ENCODE peak calls at places on chromosome 10, in four cellular contexts. B is GM12878, S is HepG2, O is K562. A is an unnamed sample.
A peak's percentile ranks its signal among the peaks of the same experiment; 100 is the strongest.

GRCh38 chr10:86744067-86744725 is 12.2 kb upstream of the BMPR1A start:
- DNase-seq in B (no peak), S (no peak), O (no peak), A (no peak)

GRCh38 chr10:16049050-16049449 is 188.7 kb upstream of the MINDY3 start:
- DNase-seq in B (no peak), S (no peak), O (peak; percentile 2), A (no peak)

GRCh38 chr10:117673208-117673607 is 130.7 kb downstream of the EMX2 start:
- DNase-seq in B (no peak), S (no peak), O (no peak), A (no peak)

GRCh38 chr10:131560166-131560565 is 248.6 kb upstream of the TCERG1L start:
- DNase-seq in B (no peak), S (no peak), O (no peak), A (no peak)

GRCh38 chr10:93438796-93439253 is 43.3 kb downstream of the MYOF start:
- DNase-seq in B (no peak), S (no peak), O (no peak), A (peak; percentile 74)

GRCh38 chr10:128744092-128744491 is 617.9 kb upstream of the MKI67 start:
- DNase-seq in B (no peak), S (no peak), O (no peak), A (no peak)

GRCh38 chr10:67045404-67045803 is 119.6 kb downstream of the LRRTM3 start:
- DNase-seq in B (no peak), S (no peak), O (no peak), A (no peak)

GRCh38 chr10:28215930-28216329 is 86.9 kb downstream of the MPP7 start:
- DNase-seq in B (no peak), S (peak; percentile 23), O (no peak), A (no peak)

GRCh38 chr10:73229567-73229966 is 17.5 kb downstream of the DNAJC9 start:
- DNase-seq in B (no peak), S (no peak), O (no peak), A (no peak)

GRCh38 chr10:12045610-12046009 is 3.0 kb upstream of the UPF2 start:
- DNase-seq in B (no peak), S (no peak), O (no peak), A (no peak)

GRCh38 chr10:12042797-12043651 is at the start of gene UPF2:
- DNase-seq in B (peak; percentile 96), S (peak; percentile 96), O (peak; percentile 99), A (peak; percentile 98)

GRCh38 chr10:12041766-12042408 is 722 bp downstream of the UPF2 start:
- DNase-seq in B (no peak), S (peak; percentile 33), O (peak; percentile 63), A (peak; percentile 13)

GRCh38 chr10:12042409-12042796 is 206 bp downstream of the UPF2 start:
- DNase-seq in B (no peak), S (no peak), O (peak; percentile 54), A (no peak)
- TF ChIP-seq BHLHE40 in B (peak; percentile 2), S (no peak), O (no peak), A (no peak)

DNA sequence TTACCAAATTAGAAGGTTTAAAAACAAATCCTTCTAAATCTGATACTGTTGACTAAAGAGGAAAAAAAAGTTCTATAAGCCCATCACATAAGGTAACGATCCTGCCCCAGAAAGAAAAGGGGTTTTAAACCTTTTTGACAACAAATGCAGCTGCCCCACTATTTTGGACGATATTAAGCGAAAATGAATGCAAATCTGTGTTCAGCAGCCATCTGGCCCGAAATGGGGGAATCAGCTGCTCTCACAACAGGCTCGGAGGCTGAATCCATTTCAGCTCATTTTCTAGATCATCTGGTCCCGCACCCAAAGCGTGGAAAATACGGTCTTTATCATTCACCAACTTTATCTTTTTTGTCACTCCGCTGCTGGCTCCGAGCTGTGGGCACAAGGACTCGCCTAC is 2.3 kb upstream of the EBF3 start:
- DNase-seq in B (no peak), S (no peak), O (no peak), A (no peak)
- TF ChIP-seq SP1 in B (no peak), S (no peak), O (no peak), A (no peak)

DNA sequence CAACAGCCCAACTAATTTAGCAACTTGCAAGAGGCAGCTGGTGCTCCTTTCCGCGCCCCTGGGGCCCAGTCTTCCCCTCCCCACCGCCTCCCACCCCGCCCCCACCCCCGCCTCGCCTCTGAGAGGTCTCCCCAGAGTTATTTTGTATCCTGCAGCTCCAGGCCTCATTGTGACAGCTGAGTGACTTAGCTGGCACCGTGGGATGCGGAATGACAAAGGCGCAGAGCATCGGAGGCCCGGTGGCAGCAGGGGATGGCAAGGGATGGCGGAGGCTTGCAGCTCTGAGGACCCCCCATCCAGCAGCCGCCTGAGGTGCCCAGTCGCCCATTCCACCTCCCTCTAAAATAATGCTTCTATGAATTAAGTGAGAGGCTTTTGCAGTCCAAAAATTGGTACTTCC is 12.5 kb upstream of the KAT6B start:
- DNase-seq in B (no peak), S (no peak), O (no peak), A (no peak)
- TF ChIP-seq FOXK2 in B (no peak), S (no peak), O (no peak), A (no peak)

DNA sequence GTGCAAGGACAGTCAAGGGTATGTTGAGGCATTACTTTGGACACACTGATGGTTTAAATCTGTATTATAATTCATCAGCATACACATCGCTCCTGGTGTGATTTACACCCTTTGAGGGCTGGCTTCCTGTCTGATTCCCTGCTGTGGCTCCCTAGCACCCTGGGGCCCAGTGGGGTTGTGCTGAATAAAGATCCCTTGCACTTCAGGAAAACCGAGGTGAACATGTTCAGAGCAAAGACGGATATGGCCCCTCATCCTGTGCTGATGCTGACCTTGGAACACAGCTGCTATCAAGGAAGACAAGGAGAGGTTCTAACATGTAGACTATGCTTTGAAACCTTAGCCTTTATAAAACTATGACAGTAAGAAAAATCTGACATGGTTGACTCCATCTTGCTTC is 84.6 kb upstream of the UNC5B start:
- DNase-seq in B (no peak), S (no peak), O (no peak), A (no peak)
- TF ChIP-seq BHLHE40 in B (no peak), S (no peak), O (no peak), A (no peak)